ENCODE peak calls at places on chromosome 5, in four cellular contexts. F is H9, I is IMR-90, D is mesenchymal stem cell. L is an unnamed sample.

GRCh38 chr5:135223891-135224625 is 175.0 kb downstream of the MACROH2A1 start:
- DNase-seq in F (no peak), I (no peak), D (no peak), L (no peak)

GRCh38 chr5:172910828-172911627 is 48.2 kb upstream of the RPL26L1 start:
- DNase-seq in F (peak; percentile 48), I (peak; percentile 96), D (peak; percentile 85), L (no peak)

GRCh38 chr5:163696270-163696887 is 191.0 kb downstream of the MAT2B start:
- DNase-seq in F (peak; percentile 68), I (peak; percentile 89), D (peak; percentile 79), L (peak; percentile 74)

GRCh38 chr5:31193591-31194457 is at the start of gene CDH6:
- DNase-seq in F (peak; percentile 92), I (peak; percentile 75), D (peak; percentile 31), L (peak; percentile 90)

GRCh38 chr5:101045689-101046088 is 142.6 kb upstream of the ST8SIA4 start:
- DNase-seq in F (no peak), I (no peak), D (peak; percentile 7), L (no peak)

GRCh38 chr5:112862085-112862484 is 998 bp downstream of the SRP19 start:
- DNase-seq in F (no peak), I (no peak), D (peak; percentile 14), L (no peak)

GRCh38 chr5:172175263-172175719 is 12.7 kb downstream of the STK10 start:
- DNase-seq in F (no peak), I (no peak), D (no peak), L (no peak)

GRCh38 chr5:127076730-127077129 is 3.4 kb upstream of the C5orf63 start:
- DNase-seq in F (no peak), I (peak; percentile 53), D (peak; percentile 18), L (no peak)

GRCh38 chr5:170225326-170226137 is 7.3 kb upstream of the C5orf58 start:
- DNase-seq in F (peak; percentile 78), I (peak; percentile 39), D (peak; percentile 68), L (peak; percentile 67)

GRCh38 chr5:77852514-77853352 is 76.6 kb upstream of the TBCA start:
- DNase-seq in F (peak; percentile 83), I (peak; percentile 78), D (peak; percentile 73), L (peak; percentile 50)

GRCh38 chr5:31767335-31768031 is 128.6 kb downstream of the PDZD2 start:
- DNase-seq in F (no peak), I (no peak), D (no peak), L (no peak)

GRCh38 chr5:107314330-107314729 is 356.4 kb downstream of the EFNA5 start:
- DNase-seq in F (no peak), I (no peak), D (no peak), L (no peak)

GRCh38 chr5:92678576-92679105 is 902.4 kb downstream of the NR2F1-AS1 start:
- DNase-seq in F (no peak), I (no peak), D (peak; percentile 6), L (no peak)

GRCh38 chr5:138344887-138345622 is 7.0 kb downstream of the FAM53C start:
- DNase-seq in F (no peak), I (no peak), D (no peak), L (no peak)

GRCh38 chr5:34822921-34823715 is 15.8 kb upstream of the TTC23L start:
- DNase-seq in F (no peak), I (no peak), D (no peak), L (no peak)

GRCh38 chr5:126521130-126521529 is 73.9 kb downstream of the ALDH7A1 start:
- DNase-seq in F (no peak), I (no peak), D (no peak), L (no peak)

GRCh38 chr5:170809551-170809950 is 26.0 kb downstream of the GABRP start:
- DNase-seq in F (peak; percentile 42), I (peak; percentile 71), D (peak; percentile 71), L (peak; percentile 18)

GRCh38 chr5:156401802-156402201 is 74.8 kb downstream of the SGCD start:
- DNase-seq in F (no peak), I (no peak), D (no peak), L (no peak)

GRCh38 chr5:135353952-135354721 is 44.9 kb downstream of the MACROH2A1 start:
- DNase-seq in F (no peak), I (peak; percentile 96), D (peak; percentile 36), L (no peak)

GRCh38 chr5:33261305-33261704 is 179.5 kb upstream of the TARS1 start:
- DNase-seq in F (no peak), I (peak; percentile 89), D (peak; percentile 19), L (no peak)

GRCh38 chr5:39208471-39208870 is 10.9 kb downstream of the FYB1 start:
- DNase-seq in F (no peak), I (no peak), D (no peak), L (no peak)

GRCh38 chr5:2685651-2686050 is 65.8 kb downstream of the IRX2 start:
- DNase-seq in F (no peak), I (peak; percentile 0), D (no peak), L (no peak)

GRCh38 chr5:41841325-41841724 is 28.9 kb downstream of the OXCT1 start:
- DNase-seq in F (no peak), I (no peak), D (no peak), L (no peak)

GRCh38 chr5:91190333-91190680 is 192.8 kb downstream of the ARRDC3 start:
- DNase-seq in F (no peak), I (no peak), D (no peak), L (no peak)

GRCh38 chr5:133381571-133382365 is 230.6 kb downstream of the FSTL4 start:
- DNase-seq in F (peak; percentile 15), I (no peak), D (no peak), L (no peak)
- H2AK5ac ChIP-seq in F (no peak overlapping the region), I (no peak overlapping the region), D (no peak overlapping the region), L (peak overlapping the region; percentile 20)

GRCh38 chr5:75532190-75532589 is 20.5 kb downstream of the POLK start:
- DNase-seq in F (no peak), I (no peak), D (no peak), L (no peak)

GRCh38 chr5:75536694-75537360 is 25.1 kb downstream of the POLK start:
- DNase-seq in F (peak; percentile 47), I (no peak), D (peak; percentile 45), L (no peak)

GRCh38 chr5:75538201-75538600 is 26.5 kb downstream of the POLK start:
- DNase-seq in F (no peak), I (peak; percentile 15), D (no peak), L (no peak)

GRCh38 chr5:75536147-75536546 is 24.5 kb downstream of the POLK start:
- DNase-seq in F (no peak), I (no peak), D (no peak), L (no peak)

DNA sequence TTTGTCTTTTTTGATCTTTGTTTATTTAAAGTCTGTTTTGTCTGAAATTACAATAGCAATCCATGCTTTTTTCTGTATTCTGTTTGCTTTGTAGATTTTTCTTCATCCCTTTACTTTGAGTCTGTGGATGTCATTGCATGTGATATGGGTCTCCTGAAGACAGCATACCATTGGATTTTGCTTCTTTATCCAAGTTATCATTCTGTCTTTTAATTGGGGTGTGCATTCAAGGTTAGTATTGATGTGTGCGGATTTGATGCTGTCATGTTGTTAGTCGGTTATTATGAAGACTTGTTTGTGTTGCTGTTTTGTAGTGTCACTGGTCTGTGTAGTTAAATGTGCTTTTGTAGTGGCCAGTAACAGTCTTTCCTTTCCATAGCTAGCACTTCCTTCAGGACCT is 23.0 kb downstream of the POLK start:
- DNase-seq in F (no peak), I (no peak), D (no peak), L (no peak)
- H2AK5ac ChIP-seq in F (no peak overlapping the region), I (no peak overlapping the region), D (no peak overlapping the region), L (no peak overlapping the region)

GRCh38 chr5:68834486-68834885 is 259.3 kb upstream of the SLC30A5 start:
- DNase-seq in F (no peak), I (no peak), D (peak; percentile 42), L (no peak)

GRCh38 chr5:68839019-68839552 is 254.7 kb upstream of the SLC30A5 start:
- DNase-seq in F (no peak), I (no peak), D (no peak), L (no peak)

GRCh38 chr5:68843600-68844342 is 250.0 kb upstream of the SLC30A5 start:
- DNase-seq in F (no peak), I (no peak), D (no peak), L (no peak)

GRCh38 chr5:68838157-68838718 is 255.6 kb upstream of the SLC30A5 start:
- DNase-seq in F (no peak), I (no peak), D (no peak), L (no peak)
- H2AK5ac ChIP-seq in F (no peak overlapping the region), I (no peak overlapping the region), D (no peak overlapping the region), L (no peak overlapping the region)

GRCh38 chr5:174336479-174336878 is 291.0 kb downstream of the NSG2 start:
- DNase-seq in F (no peak), I (no peak), D (no peak), L (no peak)
- H2AK5ac ChIP-seq in F (no peak overlapping the region), I (no peak overlapping the region), D (no peak overlapping the region), L (no peak overlapping the region)

DNA sequence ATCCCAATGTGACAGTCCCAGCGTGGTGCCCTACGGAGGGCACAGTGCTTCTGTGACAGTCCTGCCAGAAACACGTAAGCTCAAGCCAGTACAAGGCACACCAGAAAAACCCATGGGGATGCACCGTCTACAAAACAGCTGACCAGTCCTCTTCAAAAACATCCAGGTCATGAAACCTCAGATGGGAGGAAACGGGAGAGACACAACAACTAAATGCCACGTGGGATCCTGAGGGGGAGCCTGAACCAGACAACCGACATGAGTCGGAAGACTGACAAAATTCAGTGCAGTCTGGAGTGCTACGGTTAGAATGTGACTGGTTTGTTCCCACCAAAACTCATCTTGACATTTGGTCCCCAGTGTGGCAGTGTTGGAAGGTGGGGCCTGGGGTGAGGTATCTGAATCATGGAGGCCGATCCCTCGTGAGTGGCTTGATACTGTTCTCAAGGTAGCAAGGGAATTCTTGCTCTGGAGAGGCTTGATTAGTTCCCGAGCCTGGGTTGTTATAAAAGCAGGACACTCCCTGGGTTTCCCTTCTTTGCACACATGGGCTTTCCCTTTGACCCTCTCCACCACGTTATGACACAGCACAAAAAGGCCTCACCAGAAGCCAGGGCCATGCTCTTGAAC is 55.4 kb downstream of the ADAMTS2 start:
- DNase-seq in F (no peak), I (no peak), D (no peak), L (no peak)
- H2AK5ac ChIP-seq in F (no peak overlapping the region), I (no peak overlapping the region), D (no peak overlapping the region), L (no peak overlapping the region)

DNA sequence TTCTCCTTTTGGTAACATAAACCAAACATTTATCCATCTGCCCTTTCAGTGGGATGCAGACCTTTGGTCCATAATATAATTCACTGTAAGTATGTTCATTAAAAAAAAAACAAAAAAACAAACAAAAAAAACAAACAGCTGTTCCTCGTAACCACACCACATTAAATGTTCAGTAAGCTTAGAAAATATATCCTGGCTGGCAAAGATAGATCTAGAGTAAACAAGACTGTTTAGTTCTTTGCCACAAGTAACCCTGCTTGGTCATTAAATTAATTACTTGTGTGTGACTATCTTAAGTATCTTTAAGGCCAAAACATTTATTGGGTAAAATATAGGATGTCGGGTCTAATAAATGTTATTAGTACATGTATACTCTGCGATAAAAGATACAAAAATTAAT is 1717.1 kb downstream of the EFNA5 start:
- DNase-seq in F (no peak), I (no peak), D (no peak), L (no peak)
- H2AK5ac ChIP-seq in F (no peak overlapping the region), I (no peak overlapping the region), D (no peak overlapping the region), L (no peak overlapping the region)